ENCODE peak calls at places on chromosomes 7 and 10, in four cellular contexts. B is GM12878, G is HepG2, Y is A549. D is an unnamed sample.

GRCh38 chr10:127937915-127938440 is 31.1 kb downstream of the PTPRE start:
- DNase-seq in Y (no peak), B (no peak), G (no peak), D (no peak)

GRCh38 chr10:43803816-43804215 is 155.1 kb upstream of the ZNF32 start:
- DNase-seq in B (no peak), Y (no peak), G (no peak), D (no peak)

GRCh38 chr7:99127636-99128035 is 16.3 kb downstream of the SMURF1 start:
- DNase-seq in Y (no peak), B (no peak), G (no peak), D (no peak)

GRCh38 chr10:49628599-49628998 is 14.8 kb downstream of the CHAT start:
- DNase-seq in B (no peak), Y (no peak), G (no peak), D (no peak)

GRCh38 chr10:15824498-15824897 is 35.8 kb downstream of the MINDY3 start:
- DNase-seq in G (no peak), B (no peak), Y (peak; percentile 9), D (no peak)

GRCh38 chr7:123770378-123770777 is 21.6 kb upstream of the WASL start:
- DNase-seq in G (peak; percentile 25), B (no peak), Y (peak; percentile 84), D (no peak)

GRCh38 chr10:85995791-85996190 is 370.8 kb downstream of the GRID1 start:
- DNase-seq in Y (peak; percentile 42), B (peak; percentile 20), G (peak; percentile 18), D (peak; percentile 28)

GRCh38 chr10:5861269-5862031 is 28.2 kb downstream of the ANKRD16 start:
- DNase-seq in B (no peak), Y (peak; percentile 63), G (peak; percentile 83), D (no peak)

GRCh38 chr7:43511029-43511428 is 71.9 kb upstream of the STK17A start:
- DNase-seq in Y (peak; percentile 17), G (peak; percentile 49), B (no peak), D (no peak)

GRCh38 chr7:25753837-25754236 is 398.2 kb upstream of the NFE2L3 start:
- DNase-seq in B (no peak), G (no peak), Y (no peak), D (no peak)

GRCh38 chr7:84277628-84278224 is 83.1 kb upstream of the SEMA3A start:
- DNase-seq in G (no peak), B (no peak), Y (no peak), D (no peak)

GRCh38 chr7:113217314-113217713 is 99.0 kb upstream of the SMIM30 start:
- DNase-seq in Y (no peak), G (no peak), B (no peak), D (no peak)

GRCh38 chr10:17001961-17002749 is 127.5 kb downstream of the CUBN start:
- DNase-seq in Y (no peak), B (no peak), G (no peak), D (no peak)

DNA sequence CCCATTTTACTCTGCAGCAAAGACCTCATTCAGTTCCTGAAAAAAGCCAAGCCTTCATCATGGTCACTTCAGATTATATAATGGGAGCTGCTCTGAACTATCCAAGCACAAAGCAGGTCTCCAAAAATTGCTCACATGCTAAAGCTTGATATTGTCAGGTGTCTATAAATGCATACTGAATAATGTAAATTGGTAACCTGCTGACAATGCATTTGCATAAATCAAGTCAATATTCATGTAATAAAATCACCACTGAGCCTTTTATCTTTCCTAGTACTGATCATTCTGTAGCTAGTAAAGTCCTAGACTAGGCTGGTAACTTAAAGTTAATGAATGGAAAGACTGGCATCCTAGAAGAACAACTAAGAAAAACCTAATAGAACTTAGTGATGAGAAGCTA is 188.3 kb downstream of the IMMP2L start:
- DNase-seq in G (no peak), Y (no peak), B (no peak), D (no peak)
- TF ChIP-seq RFX5 in G (no peak), Y (no peak), B (no peak), D (no peak)

DNA sequence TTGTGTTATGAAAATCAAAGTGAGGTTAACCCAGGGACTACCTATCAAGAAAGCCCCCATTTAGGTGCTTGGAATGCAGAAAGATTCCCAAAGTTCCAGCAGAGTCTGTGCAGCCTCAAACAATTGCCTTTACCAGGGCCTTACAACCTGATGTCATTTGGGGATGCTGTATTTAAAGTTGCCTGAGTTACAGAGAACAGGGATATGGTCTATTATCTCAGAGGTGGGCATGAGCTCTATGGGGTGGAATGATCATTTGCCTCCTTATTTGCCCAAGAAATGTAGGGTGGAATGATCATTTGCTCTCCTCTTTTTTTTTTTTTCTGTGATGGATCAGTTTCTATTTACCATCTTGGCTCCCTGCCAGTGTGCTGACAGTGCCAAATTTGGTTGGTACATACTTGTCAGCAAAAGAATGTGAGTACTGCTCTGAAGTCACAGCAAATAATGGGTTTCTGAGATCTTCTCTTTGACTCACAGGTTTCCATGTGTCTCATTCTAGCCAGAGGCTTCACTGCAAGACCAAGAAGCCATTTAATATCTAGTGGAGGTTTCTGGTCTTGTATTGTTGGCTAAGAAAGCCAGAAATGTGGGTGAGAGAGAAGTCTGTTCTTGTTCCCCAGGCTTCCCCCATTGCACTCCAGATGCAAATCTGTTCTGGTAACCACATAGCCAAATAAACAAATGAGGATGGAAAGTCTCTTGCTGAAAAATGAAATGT is 45.5 kb upstream of the ZNRF2 start:
- DNase-seq in G (peak; percentile 91), B (peak; percentile 75), Y (peak; percentile 55), D (no peak)
- TF ChIP-seq ESRRA in G (no peak), B (no peak), Y (no peak), D (no peak)

GRCh38 chr10:79313911-79314439 is 33.3 kb upstream of the PPIF start:
- DNase-seq in B (no peak), Y (no peak), G (no peak), D (no peak)
- TF ChIP-seq RFX5 in B (no peak), Y (no peak), G (no peak), D (no peak)

GRCh38 chr7:149125864-149126661 is at the start of gene ZNF425:
- DNase-seq in B (peak; percentile 66), Y (peak; percentile 94), G (peak; percentile 85), D (peak; percentile 98)

GRCh38 chr7:149125189-149125863 is 798 bp downstream of the ZNF425 start:
- DNase-seq in G (no peak), Y (no peak), B (no peak), D (no peak)

GRCh38 chr7:149126662-149127321 is 668 bp upstream of the ZNF425 start:
- DNase-seq in G (no peak), B (no peak), Y (peak; percentile 62), D (peak; percentile 75)

GRCh38 chr7:149133311-149133710 is 7.2 kb upstream of the ZNF425 start:
- DNase-seq in G (no peak), Y (no peak), B (no peak), D (no peak)

GRCh38 chr7:149130572-149131198 is 4.6 kb upstream of the ZNF425 start:
- DNase-seq in G (no peak), B (no peak), Y (no peak), D (no peak)
- TF ChIP-seq ESRRA in G (no peak), B (no peak), Y (no peak), D (no peak)